ENCODE peak calls at places on chromosomes 6 and 20, in five cellular contexts. O, H, N, Q and B are unnamed samples.

GRCh38 chr6:97669191-97669651 is 386.2 kb upstream of the MMS22L start:
- DNase-seq in O (no peak), H (no peak), N (peak; percentile 28), Q (peak; percentile 62), B (no peak)

GRCh38 chr6:117498159-117498558 is 15.7 kb downstream of the DCBLD1 start:
- DNase-seq in O (no peak), H (no peak), N (peak; percentile 79), Q (no peak), B (no peak)

GRCh38 chr20:5127204-5127858 is 523 bp downstream of the CDS2 start:
- DNase-seq in O (no peak), H (peak; percentile 27), N (peak; percentile 39), Q (no peak), B (no peak)

GRCh38 chr6:119584088-119584487 is 234.5 kb upstream of the MAN1A1 start:
- DNase-seq in O (no peak), H (no peak), N (no peak), Q (no peak), B (no peak)

GRCh38 chr6:1958257-1958656 is 287.1 kb downstream of the GMDS start:
- DNase-seq in O (no peak), H (no peak), N (no peak), Q (no peak), B (no peak)

GRCh38 chr6:51959744-51960383 is 127.5 kb downstream of the PKHD1 start:
- DNase-seq in O (no peak), H (peak; percentile 34), N (peak; percentile 60), Q (peak; percentile 84), B (peak; percentile 11)

GRCh38 chr20:59988141-59988540 is 29.9 kb downstream of the CDH26 start:
- DNase-seq in O (no peak), H (peak; percentile 26), N (no peak), Q (no peak), B (no peak)

GRCh38 chr6:82614518-82614917 is 250.9 kb downstream of the TPBG start:
- DNase-seq in O (no peak), H (no peak), N (no peak), Q (no peak), B (no peak)

GRCh38 chr6:83758533-83758932 is 49.6 kb upstream of the SNAP91 start:
- DNase-seq in O (no peak), H (no peak), N (no peak), Q (no peak), B (no peak)

GRCh38 chr6:161238076-161238869 is 35.6 kb downstream of the AGPAT4 start:
- DNase-seq in O (no peak), H (no peak), N (no peak), Q (no peak), B (peak; percentile 7)

GRCh38 chr20:31590717-31591225 is 14.3 kb upstream of the ID1 start:
- DNase-seq in O (no peak), H (no peak), N (no peak), Q (peak; percentile 28), B (no peak)

GRCh38 chr6:21188505-21189223 is 404.9 kb upstream of the SOX4 start:
- DNase-seq in O (no peak), H (no peak), N (no peak), Q (no peak), B (no peak)

GRCh38 chr6:32191696-32192607 is 491 bp downstream of the GPSM3 start:
- DNase-seq in O (no peak), H (no peak), N (no peak), Q (no peak), B (no peak)

GRCh38 chr6:72132425-72132824 is 246.1 kb downstream of the RIMS1 start:
- DNase-seq in O (no peak), H (no peak), N (no peak), Q (no peak), B (no peak)

GRCh38 chr6:27592481-27593199 is 119.7 kb upstream of the ZNF184 start:
- DNase-seq in O (no peak), H (no peak), N (peak; percentile 62), Q (peak; percentile 76), B (peak; percentile 47)

GRCh38 chr6:139407718-139408222 is 33.3 kb upstream of the CITED2 start:
- DNase-seq in O (no peak), H (no peak), N (peak; percentile 89), Q (peak; percentile 17), B (peak; percentile 74)

GRCh38 chr6:142942805-142943227 is 2.2 kb downstream of the HIVEP2 start:
- DNase-seq in O (no peak), H (no peak), N (peak; percentile 65), Q (no peak), B (no peak)

GRCh38 chr6:152671146-152671545 is 26.6 kb upstream of the MYCT1 start:
- DNase-seq in O (no peak), H (no peak), N (no peak), Q (no peak), B (no peak)

GRCh38 chr6:52213127-52213526 is 27.0 kb downstream of the IL17A start:
- DNase-seq in O (no peak), H (no peak), N (no peak), Q (no peak), B (no peak)

GRCh38 chr20:25859649-25860530 is 163.2 kb upstream of the ZNF337 start:
- DNase-seq in O (no peak), H (peak; percentile 78), N (peak; percentile 26), Q (peak; percentile 90), B (no peak)

GRCh38 chr6:29790626-29791025 is 37.0 kb upstream of the HLA-G start:
- DNase-seq in O (no peak), H (no peak), N (no peak), Q (no peak), B (no peak)

GRCh38 chr6:167907837-167908681 is 81.3 kb downstream of the AFDN start:
- DNase-seq in O (no peak), H (no peak), N (peak; percentile 32), Q (no peak), B (no peak)

GRCh38 chr6:90891338-90891715 is 304.5 kb upstream of the MAP3K7 start:
- DNase-seq in O (no peak), H (no peak), N (no peak), Q (no peak), B (no peak)

GRCh38 chr20:47198254-47198671 is 158.2 kb downstream of the ZMYND8 start:
- DNase-seq in O (no peak), H (no peak), N (no peak), Q (no peak), B (no peak)

GRCh38 chr6:142903806-142904205 is 41.2 kb downstream of the HIVEP2 start:
- DNase-seq in O (no peak), H (no peak), N (peak; percentile 62), Q (no peak), B (no peak)

GRCh38 chr20:3168079-3168828 is 5.1 kb downstream of the LZTS3 start:
- DNase-seq in O (no peak), H (no peak), N (no peak), Q (peak; percentile 77), B (no peak)

GRCh38 chr6:87742106-87742505 is 40.1 kb upstream of the AKIRIN2 start:
- DNase-seq in O (no peak), H (no peak), N (no peak), Q (no peak), B (no peak)

GRCh38 chr6:74752303-74752702 is 453.6 kb downstream of the COL12A1 start:
- DNase-seq in O (no peak), H (no peak), N (no peak), Q (no peak), B (no peak)

GRCh38 chr20:50260480-50261221 is 70.0 kb downstream of the CEBPB start:
- DNase-seq in O (no peak), H (no peak), N (no peak), Q (no peak), B (no peak)

GRCh38 chr6:52739627-52740026 is 23.6 kb downstream of the GSTA2 start:
- DNase-seq in O (no peak), H (no peak), N (peak; percentile 30), Q (no peak), B (no peak)

GRCh38 chr20:48115511-48115910 is 330.2 kb upstream of the SULF2 start:
- DNase-seq in O (no peak), H (no peak), N (no peak), Q (no peak), B (no peak)

GRCh38 chr20:3739054-3739925 is 6.8 kb downstream of the HSPA12B start:
- DNase-seq in O (no peak), H (no peak), N (no peak), Q (no peak), B (no peak)

GRCh38 chr6:169088761-169089160 is 164.9 kb downstream of the THBS2 start:
- DNase-seq in O (no peak), H (no peak), N (no peak), Q (no peak), B (no peak)
- H3K9me3 ChIP-seq in O (no peaks in the 10 kb centered on the region), H (no peaks in the 10 kb centered on the region), N (no peaks in the 10 kb centered on the region), Q (peaks cover 3% of the 10 kb centered on the region), B (peaks cover 12% of the 10 kb centered on the region)

GRCh38 chr20:62998449-62998848 is 8.3 kb downstream of the BHLHE23 start:
- DNase-seq in O (no peak), H (no peak), N (no peak), Q (no peak), B (no peak)
- H3K27me3 ChIP-seq in O (peaks cover 99% of the 10 kb centered on the region), H (peaks cover 28% of the 10 kb centered on the region), N (peaks cover 30% of the 10 kb centered on the region), Q (peaks cover 72% of the 10 kb centered on the region), B (peaks cover 67% of the 10 kb centered on the region)

GRCh38 chr20:39990692-39991091 is 698.3 kb downstream of the MAFB start:
- DNase-seq in O (no peak), H (no peak), N (no peak), Q (no peak), B (no peak)
- H3K9me3 ChIP-seq in O (no peaks in the 10 kb centered on the region), H (peaks cover 12% of the 10 kb centered on the region), N (no peaks in the 10 kb centered on the region), Q (no peaks in the 10 kb centered on the region), B (no peaks in the 10 kb centered on the region)

DNA sequence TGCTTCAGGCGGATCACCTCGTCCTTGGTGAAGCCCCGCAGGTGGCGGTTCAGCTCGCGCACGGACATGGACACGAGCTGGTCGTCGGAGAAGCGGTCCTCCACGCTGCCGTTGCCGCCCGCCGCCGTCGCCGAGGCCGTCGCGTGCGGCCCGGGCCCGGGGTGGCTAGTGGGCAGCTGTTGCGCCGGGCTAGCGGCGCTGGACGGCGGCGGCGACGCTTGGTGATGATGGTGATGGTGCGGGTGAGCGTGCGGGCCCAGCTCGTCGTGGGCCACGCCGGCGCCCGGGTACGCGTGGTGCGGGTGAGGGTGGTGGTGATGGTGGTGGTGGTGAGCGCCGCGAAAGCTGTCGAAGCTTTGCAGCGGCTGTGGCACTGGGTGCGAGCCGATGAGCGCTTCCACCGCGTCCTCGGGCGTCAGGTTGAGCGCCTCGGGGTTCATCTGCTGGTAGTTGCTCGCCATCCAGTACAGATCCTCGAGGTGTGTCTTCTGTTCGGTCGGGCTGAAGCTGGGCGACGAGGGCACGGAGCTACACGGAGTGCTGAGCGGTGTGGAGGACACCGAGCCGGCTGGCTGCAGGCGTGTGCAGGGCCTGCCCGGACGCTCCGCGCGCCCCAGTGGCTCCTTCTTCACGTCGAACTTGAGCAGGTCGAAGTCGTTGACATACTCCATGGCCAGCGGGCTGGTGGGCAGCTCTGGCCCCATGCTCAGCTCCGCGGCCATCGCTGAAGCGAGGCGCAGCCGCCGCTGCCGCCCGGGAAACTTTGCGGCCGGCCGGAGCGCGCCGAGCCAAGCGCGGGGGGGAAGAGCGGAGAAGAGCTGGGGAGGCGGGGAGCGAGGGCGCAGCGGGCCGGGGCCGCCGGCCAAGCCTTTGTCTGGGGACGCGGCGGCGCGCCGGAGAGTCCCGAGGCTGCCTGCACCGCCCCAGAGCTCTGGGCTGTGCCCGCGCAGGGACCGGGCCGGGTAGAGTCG is 622 bp downstream of the MAFB start:
- DNase-seq in O (no peak), H (peak; percentile 43), N (peak; percentile 47), Q (peak; percentile 36), B (no peak)
- H3K27me3 ChIP-seq in O (peaks cover 61% of the 10 kb centered on the region), H (peaks cover 10% of the 10 kb centered on the region), N (peaks cover 35% of the 10 kb centered on the region), Q (peaks cover 100% of the 10 kb centered on the region), B (peaks cover 84% of the 10 kb centered on the region)

GRCh38 chr6:921400-921799 is 228.5 kb upstream of the EXOC2 start:
- DNase-seq in O (no peak), H (no peak), N (no peak), Q (no peak), B (no peak)
- H3K9me3 ChIP-seq in O (no peaks in the 10 kb centered on the region), H (no peaks in the 10 kb centered on the region), N (no peaks in the 10 kb centered on the region), Q (no peaks in the 10 kb centered on the region), B (peaks cover 12% of the 10 kb centered on the region)

GRCh38 chr20:57092112-57092899 is 174.1 kb downstream of the BMP7 start:
- DNase-seq in O (no peak), H (peak; percentile 50), N (peak; percentile 24), Q (peak; percentile 88), B (no peak)
- H3K27me3 ChIP-seq in O (peaks cover 34% of the 10 kb centered on the region), H (no peaks in the 10 kb centered on the region), N (no peaks in the 10 kb centered on the region), Q (peaks cover 30% of the 10 kb centered on the region), B (no peaks in the 10 kb centered on the region)